ENCODE peak calls at places on chromosome 11, in seven cellular contexts. Y, N, Q, L, J, K and O are unnamed samples.

GRCh38 chr11:846496-847098 is 3.9 kb downstream of the TSPAN4 start:
- DNase-seq in Y (no peak), N (no peak), Q (peak), L (no peak), J (no peak), K (no peak), O (peak)

GRCh38 chr11:116694815-116695590 is 77.8 kb downstream of the BUD13 start:
- DNase-seq in Y (no peak), N (no peak), Q (no peak), L (no peak), J (peak), K (no peak), O (no peak)

GRCh38 chr11:117064275-117064674 is 34.0 kb downstream of the SIK3 start:
- DNase-seq in Y (no peak), N (no peak), Q (no peak), L (no peak), J (no peak), K (no peak), O (no peak)

GRCh38 chr11:32785262-32785661 is 9.2 kb downstream of the CCDC73 start:
- DNase-seq in Y (no peak), N (no peak), Q (no peak), L (no peak), J (no peak), K (no peak), O (no peak)

GRCh38 chr11:117961896-117962295 is 24.3 kb upstream of the IL10RA start:
- DNase-seq in Y (no peak), N (no peak), Q (no peak), L (no peak), J (no peak), K (no peak), O (no peak)

GRCh38 chr11:24239016-24239720 is 257.7 kb upstream of the LUZP2 start:
- DNase-seq in Y (no peak), N (no peak), Q (no peak), L (no peak), J (no peak), K (no peak), O (no peak)

GRCh38 chr11:33320814-33321330 is 63.7 kb downstream of the HIPK3 start:
- DNase-seq in Y (no peak), N (no peak), Q (no peak), L (no peak), J (no peak), K (no peak), O (peak)

GRCh38 chr11:47616726-47617416 is 22.7 kb upstream of the C1QTNF4 start:
- DNase-seq in Y (no peak), N (no peak), Q (no peak), L (no peak), J (no peak), K (no peak), O (peak)

GRCh38 chr11:62556102-62556871 is 9.7 kb upstream of the AHNAK start:
- DNase-seq in Y (peak), N (no peak), Q (peak), L (peak), J (peak), K (no peak), O (peak)

GRCh38 chr11:77211594-77212251 is 83.7 kb downstream of the MYO7A start:
- DNase-seq in Y (no peak), N (peak), Q (no peak), L (no peak), J (no peak), K (peak), O (no peak)

GRCh38 chr11:2206291-2206690 is 34.7 kb upstream of the TH start:
- DNase-seq in Y (no peak), N (no peak), Q (no peak), L (no peak), J (peak), K (peak), O (no peak)

GRCh38 chr11:93100211-93100610 is 97.6 kb downstream of the SLC36A4 start:
- DNase-seq in Y (no peak), N (no peak), Q (no peak), L (no peak), J (no peak), K (no peak), O (no peak)

GRCh38 chr11:61589961-61590360 is 9.1 kb upstream of the SYT7 start:
- DNase-seq in Y (no peak), N (no peak), Q (no peak), L (no peak), J (no peak), K (no peak), O (no peak)

GRCh38 chr11:20066013-20066782 is 94.1 kb downstream of the DBX1 start:
- DNase-seq in Y (no peak), N (no peak), Q (no peak), L (no peak), J (no peak), K (no peak), O (no peak)

GRCh38 chr11:109426442-109426841 is 4.5 kb downstream of the C11orf87 start:
- DNase-seq in Y (no peak), N (no peak), Q (no peak), L (no peak), J (no peak), K (no peak), O (no peak)

GRCh38 chr11:28834877-28835276 is 726.7 kb downstream of the METTL15 start:
- DNase-seq in Y (no peak), N (no peak), Q (no peak), L (no peak), J (no peak), K (no peak), O (no peak)

GRCh38 chr11:2173150-2173693 is 1.6 kb upstream of the TH start:
- DNase-seq in Y (no peak), N (no peak), Q (no peak), L (no peak), J (no peak), K (no peak), O (no peak)

GRCh38 chr11:102138223-102138622 is 28.0 kb downstream of the YAP1 start:
- DNase-seq in Y (no peak), N (no peak), Q (no peak), L (no peak), J (no peak), K (no peak), O (no peak)

GRCh38 chr11:75839851-75840250 is 24.8 kb downstream of the UVRAG start:
- DNase-seq in Y (no peak), N (no peak), Q (no peak), L (no peak), J (no peak), K (no peak), O (no peak)

GRCh38 chr11:121839821-121840220 is 276.2 kb downstream of the BLID start:
- DNase-seq in Y (no peak), N (no peak), Q (no peak), L (no peak), J (no peak), K (no peak), O (no peak)

GRCh38 chr11:102244681-102245409 is 72.4 kb upstream of the BIRC3 start:
- DNase-seq in Y (no peak), N (no peak), Q (peak), L (no peak), J (no peak), K (no peak), O (no peak)

GRCh38 chr11:72793452-72794367 is at the start of gene STARD10:
- DNase-seq in Y (peak), N (peak), Q (peak), L (peak), J (peak), K (peak), O (peak)

DNA sequence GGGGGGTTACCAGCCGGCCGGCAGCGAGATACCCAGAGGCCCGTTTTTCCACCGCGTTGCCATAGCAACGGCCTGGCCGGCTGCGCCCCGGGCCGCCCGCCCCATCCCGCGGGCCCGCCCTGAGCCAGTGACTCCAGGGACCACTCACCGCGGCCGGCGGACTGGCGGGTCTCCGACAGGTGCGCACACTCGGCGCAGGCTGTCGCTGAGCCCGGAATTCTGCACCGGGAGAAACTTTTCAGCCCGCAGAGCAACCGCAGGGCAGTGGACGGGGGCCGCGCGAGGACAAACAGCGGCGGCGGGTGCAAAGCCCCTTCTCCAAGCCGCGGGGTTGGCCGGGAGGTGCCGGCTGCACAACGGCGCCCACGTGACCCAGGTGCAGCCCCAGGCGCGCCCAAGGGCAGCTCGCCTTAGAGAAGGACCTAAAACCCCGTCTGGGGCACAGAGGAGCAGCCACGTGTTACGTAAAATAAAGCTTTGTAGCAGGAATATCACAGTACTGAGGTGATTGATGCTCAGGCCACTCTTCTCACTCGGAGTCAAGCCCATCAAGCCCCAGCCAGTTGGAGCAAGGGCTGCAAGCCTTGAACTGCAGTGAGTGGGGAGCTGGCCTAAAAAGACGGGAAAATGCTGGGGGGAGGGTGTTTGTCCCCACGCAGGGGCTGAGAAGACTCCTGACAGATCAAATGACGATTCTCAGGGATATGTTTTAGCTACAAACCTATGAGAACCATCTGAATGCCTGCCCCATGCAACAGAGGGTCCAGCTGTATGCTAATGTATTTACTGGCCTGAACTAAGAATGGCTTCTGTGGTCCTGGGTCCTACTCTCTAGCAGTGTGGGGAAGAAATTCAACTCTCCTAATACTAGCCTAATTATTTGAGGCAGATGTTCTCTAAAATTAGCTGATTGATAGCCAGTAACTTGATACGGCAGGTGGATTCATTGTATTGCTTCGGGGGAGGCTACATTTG is at the start of gene STK33:
- DNase-seq in Y (no peak), N (peak), Q (peak), L (no peak), J (peak), K (peak), O (peak)
- TF ChIP-seq POLR2A in Y (no peak), N (peak), Q (no peak), L (no peak), J (no peak), K (peak), O (no peak)

GRCh38 chr11:65133724-65134123 is 595 bp downstream of the SYVN1 start:
- DNase-seq in Y (no peak), N (no peak), Q (no peak), L (no peak), J (peak), K (no peak), O (peak)

GRCh38 chr11:65135633-65136145 is 1.4 kb upstream of the SYVN1 start:
- DNase-seq in Y (no peak), N (no peak), Q (no peak), L (no peak), J (peak), K (no peak), O (no peak)

GRCh38 chr11:65136515-65137096 is 2.3 kb upstream of the SYVN1 start:
- DNase-seq in Y (no peak), N (no peak), Q (no peak), L (no peak), J (no peak), K (no peak), O (no peak)

GRCh38 chr11:65134240-65134951 is at the start of gene SYVN1:
- DNase-seq in Y (peak), N (peak), Q (peak), L (peak), J (peak), K (peak), O (peak)

DNA sequence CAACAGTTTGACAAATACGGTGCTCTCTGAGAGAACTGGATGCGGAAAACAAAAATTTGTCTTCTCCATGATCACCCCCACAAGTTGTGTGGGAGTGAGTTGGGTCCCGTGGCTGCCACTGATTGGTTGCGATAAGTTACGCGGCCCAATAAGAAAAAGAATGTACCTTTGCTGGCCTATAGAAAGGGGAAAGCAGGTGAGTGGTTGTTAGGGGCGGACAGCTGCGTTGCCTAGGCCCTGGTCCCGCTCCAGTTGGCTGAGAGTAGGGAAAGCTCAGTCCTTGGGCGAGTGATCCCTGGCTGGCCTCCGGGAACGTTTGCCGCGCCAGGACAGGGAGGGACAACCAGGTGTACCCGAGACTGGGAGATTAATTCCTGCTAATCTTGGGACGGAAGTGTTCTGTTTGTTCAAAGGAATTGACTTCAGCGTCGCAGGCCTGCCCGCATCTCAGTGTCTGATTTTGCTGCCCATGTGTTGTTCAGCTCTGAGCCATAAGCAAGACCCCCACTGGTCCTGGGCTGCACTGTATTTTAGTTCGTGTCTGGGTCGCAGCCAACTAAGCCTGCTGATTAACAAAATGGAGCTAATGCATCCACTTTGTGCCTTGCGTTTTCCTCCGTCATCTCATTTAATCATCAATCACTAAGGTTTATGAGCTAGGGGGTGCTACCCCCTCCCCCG is 773 bp upstream of the SYVN1 start:
- DNase-seq in Y (peak), N (peak), Q (peak), L (no peak), J (peak), K (peak), O (peak)
- TF ChIP-seq POLR2A in Y (peak), N (peak), Q (peak), L (no peak), J (peak), K (no peak), O (peak)

GRCh38 chr11:67287355-67288197 is 1.5 kb upstream of the ANKRD13D start:
- DNase-seq in Y (no peak), N (no peak), Q (no peak), L (no peak), J (no peak), K (no peak), O (no peak)

GRCh38 chr11:67288198-67288451 is 978 bp upstream of the ANKRD13D start:
- DNase-seq in Y (no peak), N (no peak), Q (no peak), L (no peak), J (no peak), K (no peak), O (no peak)

GRCh38 chr11:67289226-67289650 is at the start of gene ANKRD13D:
- DNase-seq in Y (no peak), N (no peak), Q (peak), L (no peak), J (peak), K (no peak), O (no peak)

GRCh38 chr11:67289651-67290479 is 762 bp downstream of the ANKRD13D start:
- DNase-seq in Y (no peak), N (no peak), Q (peak), L (no peak), J (no peak), K (no peak), O (no peak)

DNA sequence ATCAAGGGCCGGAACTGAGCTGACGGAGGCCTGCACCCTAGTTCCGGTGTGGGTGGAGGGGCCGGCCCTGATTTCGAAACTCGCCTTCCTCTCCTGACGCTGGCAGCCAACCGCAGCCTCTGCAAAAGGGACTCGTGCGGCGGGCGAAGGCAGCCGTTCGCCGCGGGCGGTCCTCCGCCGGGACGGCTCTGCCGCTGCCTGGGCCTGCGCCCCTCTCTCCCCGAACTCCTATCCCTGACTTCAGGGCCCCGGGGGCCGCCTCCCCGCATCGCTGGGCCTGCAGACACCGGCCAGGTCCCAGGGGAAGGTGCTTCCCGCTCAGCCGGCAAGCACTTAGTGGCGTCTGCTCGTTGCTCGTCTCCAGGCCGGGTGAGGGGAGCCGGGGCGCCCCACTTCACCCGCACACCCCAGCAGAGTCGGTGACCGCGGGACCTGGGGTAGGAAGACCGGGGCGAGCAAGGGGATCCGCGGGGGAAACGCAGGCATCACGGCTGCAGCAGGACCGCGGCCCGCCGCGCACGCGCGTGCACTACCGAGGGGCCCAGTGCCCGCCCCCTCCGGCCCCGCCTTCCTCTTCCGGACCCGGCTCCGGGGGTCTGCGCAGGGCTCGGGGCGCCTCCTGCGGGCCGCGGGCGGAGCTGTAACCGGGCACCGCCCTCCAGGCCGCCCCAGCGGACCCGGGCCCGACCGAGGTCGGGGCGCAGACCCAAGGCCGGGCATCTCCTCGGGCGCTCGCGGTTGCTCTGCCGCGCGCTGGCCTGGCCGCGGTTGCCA is 464 bp upstream of the ANKRD13D start:
- DNase-seq in Y (peak), N (peak), Q (peak), L (peak), J (peak), K (peak), O (peak)
- TF ChIP-seq POLR2A in Y (peak), N (peak), Q (peak), L (no peak), J (no peak), K (peak), O (peak)

GRCh38 chr11:35165416-35166368 is 26.7 kb downstream of the CD44 start:
- DNase-seq in Y (no peak), N (peak), Q (no peak), L (no peak), J (no peak), K (no peak), O (peak)
- TF ChIP-seq POLR2A in Y (no peak), N (peak), Q (no peak), L (no peak), J (no peak), K (no peak), O (no peak)

GRCh38 chr11:45917623-45918330 is at the start of gene PEX16:
- DNase-seq in Y (peak), N (peak), Q (peak), L (peak), J (peak), K (peak), O (peak)

GRCh38 chr11:45919806-45920530 is 2.3 kb upstream of the PEX16 start:
- DNase-seq in Y (peak), N (no peak), Q (no peak), L (no peak), J (no peak), K (no peak), O (no peak)

GRCh38 chr11:45919276-45919675 is 1.6 kb upstream of the PEX16 start:
- DNase-seq in Y (no peak), N (no peak), Q (no peak), L (no peak), J (peak), K (no peak), O (no peak)

GRCh38 chr11:45917286-45917622 is 423 bp downstream of the PEX16 start:
- DNase-seq in Y (no peak), N (no peak), Q (no peak), L (no peak), J (no peak), K (no peak), O (no peak)

DNA sequence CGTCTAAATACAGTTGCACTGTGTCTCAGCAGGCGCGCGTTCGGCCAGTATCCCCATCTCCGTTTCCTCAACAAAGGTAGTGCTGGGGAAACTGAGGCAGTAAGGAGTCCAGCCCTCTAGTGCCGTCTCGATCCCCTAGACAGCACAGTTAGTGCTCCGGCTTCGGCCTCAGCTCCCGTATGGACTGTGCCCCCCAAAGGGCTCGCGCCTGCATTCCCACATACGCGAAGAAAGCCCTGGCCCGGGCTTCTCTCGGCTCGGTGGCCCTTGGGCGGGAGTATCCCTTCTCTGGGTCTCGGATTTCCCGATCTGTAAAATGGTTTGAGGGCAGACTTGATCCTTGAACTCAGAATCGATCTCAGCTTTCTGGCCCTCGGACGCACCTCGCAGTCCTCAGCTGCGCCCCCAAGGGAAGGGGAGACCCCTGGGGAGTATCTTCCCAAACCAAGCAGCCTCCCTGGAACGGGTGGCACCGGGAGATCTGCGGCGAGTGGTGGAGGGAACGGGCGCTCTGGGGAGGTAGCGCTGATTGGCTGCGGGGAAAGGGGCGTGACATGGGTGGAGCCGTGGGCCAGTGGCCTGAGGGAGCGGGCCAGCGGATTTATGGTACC is 759 bp upstream of the PEX16 start:
- DNase-seq in Y (peak), N (no peak), Q (peak), L (no peak), J (peak), K (peak), O (peak)
- TF ChIP-seq POLR2A in Y (peak), N (no peak), Q (peak), L (no peak), J (peak), K (no peak), O (no peak)